ENCODE peak calls at places on chromosomes 5 and 9, in eight cellular contexts. B, V, U, H, Q, Y, J and E are unnamed samples.

GRCh38 chr9:112921549-112921948 is 30.9 kb upstream of the SLC46A2 start:
- DNase-seq in B (no peak), V (no peak), U (peak; percentile 16), H (no peak), Q (peak; percentile 64), Y (peak; percentile 22), J (peak; percentile 78), E (no peak)

GRCh38 chr9:88776717-88777497 is 214.4 kb upstream of the S1PR3 start:
- DNase-seq in B (no peak), V (no peak), U (no peak), H (no peak), Q (no peak), Y (no peak), J (peak; percentile 88), E (no peak)

GRCh38 chr5:14428302-14429081 is 153.1 kb upstream of the OTULINL start:
- DNase-seq in B (no peak), V (no peak), U (peak; percentile 42), H (no peak), Q (no peak), Y (no peak), J (peak; percentile 79), E (no peak)

GRCh38 chr5:62354028-62354874 is 48.2 kb downstream of the KIF2A start:
- DNase-seq in B (no peak), V (peak; percentile 17), U (peak; percentile 68), H (no peak), Q (peak; percentile 72), Y (peak; percentile 31), J (peak; percentile 81), E (no peak)

GRCh38 chr9:131762356-131762932 is 22.6 kb upstream of the RAPGEF1 start:
- DNase-seq in B (peak; percentile 70), V (no peak), U (peak; percentile 75), H (peak; percentile 87), Q (peak; percentile 90), Y (peak; percentile 43), J (peak; percentile 86), E (no peak)

GRCh38 chr5:40842351-40842750 is 1.2 kb downstream of the CARD6 start:
- DNase-seq in B (no peak), V (no peak), U (no peak), H (no peak), Q (no peak), Y (no peak), J (peak; percentile 77), E (no peak)

GRCh38 chr5:58286741-58287140 is 173.1 kb downstream of the PLK2 start:
- DNase-seq in B (no peak), V (no peak), U (no peak), H (no peak), Q (no peak), Y (no peak), J (no peak), E (no peak)

GRCh38 chr5:141172381-141173204 is at the start of gene PCDHB7:
- DNase-seq in B (peak; percentile 3), V (no peak), U (no peak), H (no peak), Q (no peak), Y (peak; percentile 19), J (peak; percentile 67), E (no peak)

GRCh38 chr5:43154424-43154823 is 33.7 kb downstream of the ZNF131 start:
- DNase-seq in B (no peak), V (no peak), U (no peak), H (no peak), Q (no peak), Y (no peak), J (no peak), E (no peak)

GRCh38 chr9:115167175-115167574 is 49.2 kb upstream of the TNC start:
- DNase-seq in B (no peak), V (no peak), U (no peak), H (no peak), Q (no peak), Y (no peak), J (peak; percentile 87), E (no peak)

GRCh38 chr9:114093761-114094505 is 5.2 kb downstream of the KIF12 start:
- DNase-seq in B (no peak), V (no peak), U (no peak), H (no peak), Q (no peak), Y (no peak), J (no peak), E (no peak)

GRCh38 chr5:166671818-166672217 is 1619.6 kb upstream of the WWC1 start:
- DNase-seq in B (no peak), V (no peak), U (no peak), H (no peak), Q (no peak), Y (no peak), J (no peak), E (no peak)

GRCh38 chr9:4272141-4272540 is 27.7 kb downstream of the GLIS3 start:
- DNase-seq in B (no peak), V (no peak), U (no peak), H (no peak), Q (no peak), Y (no peak), J (no peak), E (no peak)
- H3K36me3 ChIP-seq in B (no peaks in the 10 kb centered on the region), V (no peaks in the 10 kb centered on the region), U (no peaks in the 10 kb centered on the region), H (no peaks in the 10 kb centered on the region), Q (no peaks in the 10 kb centered on the region), Y (no peaks in the 10 kb centered on the region), J (no peaks in the 10 kb centered on the region), E (no peaks in the 10 kb centered on the region)

DNA sequence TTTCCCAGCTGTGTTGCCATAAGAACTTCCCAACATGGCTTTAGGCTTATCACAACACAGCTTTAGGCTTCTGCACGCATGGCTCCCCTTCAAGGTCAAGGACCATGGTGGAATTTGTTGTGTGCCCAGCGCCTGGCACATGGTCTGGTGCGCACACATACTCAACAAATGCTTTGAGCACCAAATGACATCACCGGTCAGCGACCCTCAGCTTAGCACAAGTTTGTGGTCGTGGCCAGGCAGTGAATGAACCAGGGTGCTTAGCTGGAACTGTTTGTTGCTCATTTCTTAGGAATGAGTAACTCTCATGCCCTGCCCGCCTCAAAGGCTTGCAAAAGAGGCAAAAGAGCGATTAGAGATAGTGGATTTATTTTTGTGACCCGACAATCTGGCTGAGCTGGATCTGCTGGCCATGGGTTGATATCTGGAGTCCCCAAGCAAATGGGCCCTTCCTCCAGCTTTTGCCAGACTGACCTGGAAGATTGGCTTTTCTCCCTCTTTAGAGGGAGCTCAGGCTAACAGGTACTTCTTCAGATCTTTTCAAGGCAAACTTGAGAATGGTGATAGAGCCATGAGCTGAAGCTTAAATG is 58.9 kb downstream of the DAP start:
- DNase-seq in B (no peak), V (no peak), U (peak; percentile 84), H (no peak), Q (peak; percentile 63), Y (peak; percentile 68), J (peak; percentile 89), E (no peak)
- H3K27ac ChIP-seq in B (no peak overlapping the region), V (no peak overlapping the region), U (peak overlapping the region; percentile 83), H (no peak overlapping the region), Q (peak overlapping the region; percentile 78), Y (peak overlapping the region; percentile 70), J (peak overlapping the region; percentile 59), E (peak overlapping the region; percentile 5)

DNA sequence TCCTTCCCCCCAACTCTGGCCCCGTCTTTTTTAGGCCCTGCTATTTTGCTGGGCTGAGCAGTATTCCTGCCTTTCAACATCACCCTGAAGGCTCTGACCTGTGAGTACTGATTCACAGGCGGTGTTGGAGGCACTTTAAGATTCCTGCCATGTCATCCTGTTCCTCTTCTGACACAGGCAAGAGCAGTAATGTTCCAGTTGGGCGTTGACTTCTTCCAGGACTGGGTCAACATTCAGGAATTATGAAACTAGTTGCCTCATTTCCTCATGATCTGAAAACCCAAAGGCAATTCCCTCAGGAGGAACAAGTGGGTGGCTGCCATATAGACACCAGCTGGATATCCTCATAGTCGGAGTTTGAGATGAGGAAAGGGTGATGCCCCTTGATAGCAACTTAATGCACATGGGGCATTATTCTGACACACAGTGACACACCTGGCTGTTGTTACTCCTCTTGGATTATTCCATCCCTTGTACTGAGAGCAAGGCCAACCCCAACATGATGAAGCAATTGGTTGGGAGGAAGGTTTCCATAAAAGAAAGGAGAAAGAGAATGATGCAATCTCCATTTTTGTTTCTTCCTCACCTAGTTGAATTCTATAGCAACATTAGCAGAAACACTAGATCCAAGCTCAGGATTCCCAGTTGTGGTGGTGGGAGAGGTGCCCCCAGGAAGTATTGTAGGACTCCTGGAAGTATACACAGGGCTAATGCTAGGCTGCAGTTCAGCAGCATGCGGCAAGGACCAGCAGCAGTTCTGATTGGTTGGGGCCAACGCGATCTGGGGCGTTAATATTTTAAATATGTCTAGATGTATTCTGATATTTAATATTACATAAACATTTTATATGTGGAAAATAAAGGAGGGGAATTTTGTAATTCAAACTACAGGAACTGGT is 19.6 kb upstream of the GLRX start:
- DNase-seq in B (no peak), V (no peak), U (peak; percentile 55), H (no peak), Q (no peak), Y (no peak), J (peak; percentile 98), E (no peak)
- H3K4me3 ChIP-seq in B (no peak overlapping the region), V (no peak overlapping the region), U (no peak overlapping the region), H (no peak overlapping the region), Q (no peak overlapping the region), Y (no peak overlapping the region), J (no peak overlapping the region), E (no peak overlapping the region)

DNA sequence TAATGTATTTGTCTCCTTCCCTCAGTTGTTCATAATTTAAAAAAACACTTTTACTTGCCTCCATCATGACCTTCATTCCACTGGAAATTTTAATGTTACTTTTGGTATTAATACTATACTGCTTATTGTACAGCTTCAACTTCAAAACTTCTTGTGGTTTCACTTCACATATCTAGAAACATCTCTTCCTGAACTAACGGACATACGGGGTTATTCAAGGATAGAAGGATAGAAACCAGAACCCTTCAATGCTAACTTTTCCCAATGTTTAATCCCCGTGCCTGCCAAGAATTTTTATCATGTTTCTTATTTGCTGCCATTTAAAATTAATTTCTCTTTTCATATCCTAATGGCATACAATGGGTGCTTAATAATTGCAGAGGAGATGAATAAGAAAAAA is 36.3 kb upstream of the SETD9 start:
- DNase-seq in B (no peak), V (no peak), U (no peak), H (no peak), Q (no peak), Y (no peak), J (no peak), E (no peak)
- H3K36me3 ChIP-seq in B (peaks cover 84% of the 10 kb centered on the region), V (peaks cover 7% of the 10 kb centered on the region), U (peaks cover 31% of the 10 kb centered on the region), H (peaks cover 4% of the 10 kb centered on the region), Q (no peaks in the 10 kb centered on the region), Y (peaks cover 8% of the 10 kb centered on the region), J (peaks cover 7% of the 10 kb centered on the region), E (peaks cover 16% of the 10 kb centered on the region)